ENCODE peak calls at places on chromosomes 2 and 18, in six cellular contexts. G is heart right ventricle, J is adipocyte, U is GM23248, F is body of pancreas, M is neural progenitor cell. E is an unnamed sample. For H3K9me3, the result is how much of the 10 kb centered on the place peaks cover.

GRCh38 chr2:162403884-162404283 is 60.0 kb downstream of the GCA start:
- DNase-seq in G (no peak), J (peak), U (peak), F (no peak), M (no peak), E (no peak)

GRCh38 chr18:37322497-37323035 is 243.0 kb downstream of the CELF4 start:
- DNase-seq in G (no peak), J (peak), U (peak), F (peak), M (peak), E (peak)

GRCh38 chr2:197515277-197515797 is 529 bp upstream of the MOB4 start:
- DNase-seq in G (no peak), J (peak), U (no peak), F (peak), M (no peak), E (no peak)

GRCh38 chr2:205848601-205849000 is 166.3 kb downstream of the NRP2 start:
- DNase-seq in G (no peak), J (peak), U (peak), F (no peak), M (no peak), E (no peak)

GRCh38 chr2:199458806-199459285 is 1.1 kb upstream of the SATB2 start:
- DNase-seq in G (no peak), J (no peak), U (peak), F (peak), M (no peak), E (no peak)

GRCh38 chr18:37529863-37530262 is 35.7 kb downstream of the CELF4 start:
- DNase-seq in G (no peak), J (no peak), U (no peak), F (no peak), M (no peak), E (no peak)

GRCh38 chr18:57901819-57902600 is 98.9 kb upstream of the ATP8B1 start:
- DNase-seq in G (no peak), J (no peak), U (peak), F (no peak), M (no peak), E (no peak)

GRCh38 chr18:2104620-2105462 is 466.5 kb downstream of the METTL4 start:
- DNase-seq in G (peak), J (peak), U (peak), F (peak), M (peak), E (no peak)

GRCh38 chr2:202098336-202098735 is 25.3 kb downstream of the KIAA2012 start:
- DNase-seq in G (no peak), J (no peak), U (no peak), F (no peak), M (no peak), E (no peak)

GRCh38 chr2:221347471-221347870 is 224.6 kb downstream of the EPHA4 start:
- DNase-seq in G (no peak), J (no peak), U (peak), F (no peak), M (no peak), E (no peak)

GRCh38 chr2:47299555-47299954 is 103.4 kb upstream of the MSH2 start:
- DNase-seq in G (no peak), J (peak), U (peak), F (no peak), M (no peak), E (no peak)

GRCh38 chr2:8594731-8595427 is 87.0 kb upstream of the ID2 start:
- DNase-seq in G (no peak), J (peak), U (peak), F (no peak), M (no peak), E (no peak)

GRCh38 chr2:106983305-106983704 is 97.3 kb upstream of the ST6GAL2 start:
- DNase-seq in G (no peak), J (peak), U (peak), F (no peak), M (no peak), E (no peak)

GRCh38 chr2:88159955-88160415 is 10.2 kb upstream of the THNSL2 start:
- DNase-seq in G (no peak), J (peak), U (peak), F (peak), M (peak), E (no peak)

GRCh38 chr18:63224574-63224973 is 95.0 kb downstream of the BCL2 start:
- DNase-seq in G (no peak), J (no peak), U (no peak), F (no peak), M (no peak), E (no peak)

GRCh38 chr2:83115606-83116005 is 1343.5 kb downstream of the SUCLG1 start:
- DNase-seq in G (no peak), J (no peak), U (no peak), F (no peak), M (no peak), E (no peak)

GRCh38 chr2:83115155-83115554 is 1343.9 kb downstream of the SUCLG1 start:
- DNase-seq in G (no peak), J (no peak), U (no peak), F (no peak), M (no peak), E (no peak)

GRCh38 chr2:83112863-83113262 is 1346.2 kb downstream of the SUCLG1 start:
- DNase-seq in G (no peak), J (peak), U (no peak), F (no peak), M (no peak), E (no peak)

GRCh38 chr2:83113953-83114352 is 1345.1 kb downstream of the SUCLG1 start:
- DNase-seq in G (no peak), J (no peak), U (no peak), F (no peak), M (no peak), E (no peak)
- H3K9me3 ChIP-seq in G (under half), J (under half), U (under half), F (under half), M (under half), E (under half)

GRCh38 chr2:195932-196331 is 67.9 kb downstream of the SH3YL1 start:
- DNase-seq in G (no peak), J (no peak), U (no peak), F (no peak), M (no peak), E (no peak)
- H3K9me3 ChIP-seq in G (under half), J (under half), U (under half), F (under half), M (under half), E (under half)

DNA sequence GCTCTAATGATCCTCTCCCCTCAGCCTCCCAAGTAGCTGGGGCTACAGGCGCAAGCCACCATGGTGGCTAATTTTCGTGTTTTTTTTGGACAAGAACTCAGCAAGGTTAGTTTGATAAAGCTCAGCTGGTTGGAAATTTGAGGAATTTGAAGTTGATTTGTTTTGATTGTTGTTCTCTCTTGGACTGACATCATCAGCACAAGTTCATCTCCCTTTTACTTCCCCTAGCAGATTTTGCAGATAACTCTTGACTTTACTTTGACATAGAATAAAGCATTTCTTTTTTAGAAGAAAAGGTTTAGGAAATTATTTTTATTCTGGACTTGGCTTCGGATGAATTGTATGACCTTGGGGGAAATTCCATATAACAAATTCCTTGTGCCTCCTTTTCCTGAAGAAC is 74.9 kb upstream of the DLX2 start:
- DNase-seq in G (no peak), J (no peak), U (no peak), F (no peak), M (no peak), E (no peak)
- H3K9me3 ChIP-seq in G (under half), J (under half), U (under half), F (under half), M (under half), E (under half)

DNA sequence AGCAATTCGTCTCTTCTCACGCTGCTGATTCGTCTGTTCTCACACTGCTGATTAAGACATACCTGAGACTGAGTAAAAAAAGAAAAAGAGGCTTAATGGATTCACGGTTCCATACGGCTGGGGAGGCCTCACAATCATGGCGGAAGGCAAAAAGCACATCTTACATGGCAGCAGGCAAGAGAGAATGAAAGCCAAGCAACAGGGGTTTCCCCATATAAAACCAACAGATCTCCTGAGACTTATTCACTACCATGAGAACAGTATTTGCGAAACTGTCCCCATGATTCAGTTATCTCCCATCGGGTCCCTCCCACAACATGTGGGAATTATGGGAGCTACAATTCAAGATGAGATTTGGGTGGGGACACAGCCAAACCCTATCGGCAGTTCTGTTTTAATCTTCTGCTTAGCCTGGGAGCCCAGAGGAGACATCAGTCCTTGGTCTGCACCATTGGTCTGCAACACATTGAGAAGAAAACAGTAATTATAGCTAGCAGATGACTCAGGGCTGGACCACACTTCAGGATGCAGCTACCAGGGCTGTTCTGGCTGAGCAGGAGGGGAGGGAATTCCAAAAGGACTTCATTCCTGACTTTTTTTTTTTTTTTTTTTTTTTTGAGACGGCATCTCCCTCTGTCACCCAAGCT is 69.4 kb downstream of the CABLES1 start:
- DNase-seq in G (no peak), J (no peak), U (peak), F (no peak), M (no peak), E (no peak)
- H3K9me3 ChIP-seq in G (under half), J (under half), U (under half), F (under half), M (under half), E (under half)

GRCh38 chr2:132469095-132469494 is 52.5 kb downstream of the GPR39 start:
- DNase-seq in G (no peak), J (no peak), U (no peak), F (no peak), M (no peak), E (no peak)
- H3K9me3 ChIP-seq in G (half or more), J (half or more), U (under half), F (under half), M (under half), E (under half)

DNA sequence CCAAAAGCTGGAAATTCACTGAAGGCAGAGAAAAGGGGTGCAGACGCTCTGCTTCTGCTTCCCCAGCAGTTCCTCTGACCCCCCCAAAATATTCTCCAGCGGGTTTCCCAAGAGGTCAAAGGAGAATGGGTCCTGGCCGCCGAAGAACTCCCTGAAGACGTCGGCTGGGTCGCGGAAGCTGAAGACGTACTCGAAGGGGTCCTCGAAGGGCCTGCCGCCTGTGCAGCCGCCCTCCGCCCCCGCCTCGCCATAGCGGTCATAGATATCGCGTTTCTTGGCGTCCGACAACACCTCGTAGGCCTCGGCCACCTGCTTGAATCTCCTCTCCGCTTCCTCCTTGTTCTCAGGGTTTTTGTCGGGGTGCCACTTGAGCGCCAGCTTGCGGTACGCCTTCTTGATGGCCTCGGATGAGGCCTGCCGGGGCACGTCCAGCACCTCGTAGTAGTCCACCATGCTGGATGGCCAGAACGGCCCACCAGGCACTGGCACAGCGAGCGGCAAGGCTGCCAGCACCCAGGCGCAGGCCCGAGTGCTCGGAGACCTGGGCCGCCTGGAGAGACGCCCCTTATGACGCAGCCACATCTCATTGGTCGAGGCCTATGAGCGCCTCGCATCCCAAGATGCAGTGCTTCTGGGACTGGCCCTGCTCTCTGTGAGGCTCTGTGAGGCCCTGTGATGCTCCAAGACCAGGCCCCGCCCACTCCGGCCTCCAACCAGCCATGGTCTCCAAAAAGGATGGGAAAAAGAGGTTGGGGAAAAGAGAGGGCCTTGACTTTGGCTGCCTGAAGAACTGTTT is 14.8 kb downstream of the UGT1A3 start:
- DNase-seq in G (no peak), J (no peak), U (no peak), F (no peak), M (no peak), E (no peak)
- H3K9me3 ChIP-seq in G (under half), J (under half), U (under half), F (under half), M (under half), E (under half)

E was measured in uterus.